ENCODE peak calls at places on chromosome 3, in five cellular contexts. X is H1, O is tibial nerve, R is A549, B is upper lobe of left lung. V is an unnamed sample. For H3K4me1, the result is how much of the 10 kb centered on the place peaks cover.

GRCh38 chr3:112776000-112776399 is 70.7 kb downstream of the CD200R1L start:
- DNase-seq in X (no peak), O (peak), R (peak), B (no peak), V (no peak)

GRCh38 chr3:160312014-160312624 is 86.9 kb downstream of the C3orf80 start:
- DNase-seq in X (no peak), O (no peak), R (no peak), B (no peak), V (no peak)

GRCh38 chr3:116386168-116386567 is 59.1 kb downstream of the LSAMP start:
- DNase-seq in X (no peak), O (no peak), R (no peak), B (no peak), V (no peak)

GRCh38 chr3:134315286-134316106 is 58.8 kb downstream of the AMOTL2 start:
- DNase-seq in X (no peak), O (peak), R (no peak), B (no peak), V (peak)

GRCh38 chr3:56467801-56468183 is 475 bp downstream of the ERC2 start:
- DNase-seq in X (no peak), O (no peak), R (no peak), B (peak), V (no peak)

GRCh38 chr3:162139841-162140240 is 643.2 kb downstream of the OTOL1 start:
- DNase-seq in X (no peak), O (no peak), R (no peak), B (no peak), V (no peak)

GRCh38 chr3:179398574-179399249 is 51.2 kb downstream of the MFN1 start:
- DNase-seq in X (no peak), O (no peak), R (no peak), B (no peak), V (no peak)

GRCh38 chr3:123661973-123662372 is 77.1 kb upstream of the HACD2 start:
- DNase-seq in X (no peak), O (no peak), R (no peak), B (no peak), V (no peak)

GRCh38 chr3:25441234-25441856 is 13.3 kb downstream of the RARB start:
- DNase-seq in X (no peak), O (no peak), R (no peak), B (no peak), V (no peak)

GRCh38 chr3:19931180-19931692 is 2.8 kb downstream of the EFHB start:
- DNase-seq in X (no peak), O (no peak), R (no peak), B (no peak), V (no peak)

GRCh38 chr3:81311321-81311720 is 450.1 kb downstream of the GBE1 start:
- DNase-seq in X (no peak), O (no peak), R (no peak), B (no peak), V (no peak)

DNA sequence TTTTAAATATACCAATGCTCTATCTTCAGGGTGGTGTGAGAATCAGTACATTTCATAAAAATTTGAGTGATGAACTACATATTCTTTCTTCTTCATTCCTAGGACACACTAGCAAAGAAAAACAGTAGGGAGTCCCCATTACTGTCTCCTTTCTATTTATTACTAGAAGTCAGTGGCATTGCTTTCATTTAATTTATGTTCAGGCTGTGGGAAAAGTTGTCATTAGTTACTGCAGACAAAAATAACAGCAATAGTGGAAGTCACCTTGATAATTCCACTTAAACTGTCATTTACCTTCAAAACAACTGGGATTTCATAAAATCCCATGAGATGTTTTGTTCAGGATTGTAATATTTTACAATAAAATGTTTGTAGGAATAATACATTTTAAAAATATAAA is 446.4 kb downstream of the GBE1 start:
- DNase-seq in X (no peak), O (no peak), R (no peak), B (no peak), V (no peak)
- TF ChIP-seq EP300 in X (no peak), O (no peak), R (no peak), B (no peak), V (no peak)

GRCh38 chr3:96294143-96294542 is 520.3 kb upstream of the EPHA6 start:
- DNase-seq in X (no peak), O (no peak), R (no peak), B (no peak), V (no peak)
- H3K4me1 ChIP-seq in X (under half), O (under half), R (under half), B (under half), V (under half)

DNA sequence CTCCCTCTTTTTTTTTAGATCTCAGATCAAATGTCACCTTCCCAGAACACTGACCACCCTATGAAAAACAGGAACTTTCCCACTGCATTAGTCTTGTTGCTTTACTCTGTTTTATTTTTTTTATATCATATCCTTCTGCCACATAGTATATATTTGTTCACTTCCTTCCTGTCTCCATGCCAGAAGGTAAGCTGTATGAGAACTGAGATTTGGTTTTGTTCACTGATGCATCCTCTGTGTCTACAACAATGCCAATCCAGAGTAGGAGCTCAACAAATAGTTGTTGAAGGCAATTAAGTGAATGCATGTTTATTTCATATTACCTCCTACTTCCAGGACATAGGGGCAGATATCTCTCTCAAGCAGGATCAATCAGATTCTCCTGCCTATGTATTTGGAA is 114.4 kb downstream of the TPRG1 start:
- DNase-seq in X (no peak), O (no peak), R (no peak), B (no peak), V (no peak)
- H3K4me3 ChIP-seq in X (no peak), O (no peak), R (no peak), B (no peak), V (no peak)

GRCh38 chr3:177460100-177460499 is 262.8 kb upstream of the TBL1XR1 start:
- DNase-seq in X (no peak), O (no peak), R (no peak), B (no peak), V (no peak)

GRCh38 chr3:177463863-177464262 is 266.6 kb upstream of the TBL1XR1 start:
- DNase-seq in X (no peak), O (no peak), R (no peak), B (no peak), V (no peak)

GRCh38 chr3:177465243-177465642 is 268.0 kb upstream of the TBL1XR1 start:
- DNase-seq in X (no peak), O (peak), R (no peak), B (no peak), V (peak)

GRCh38 chr3:177464392-177465225 is 267.3 kb upstream of the TBL1XR1 start:
- DNase-seq in X (no peak), O (no peak), R (no peak), B (no peak), V (no peak)

GRCh38 chr3:177459397-177459796 is 262.1 kb upstream of the TBL1XR1 start:
- DNase-seq in X (no peak), O (peak), R (no peak), B (no peak), V (peak)
- TF ChIP-seq EP300 in X (no peak), O (no peak), R (no peak), B (no peak), V (no peak)

GRCh38 chr3:171875923-171876412 is 32.8 kb downstream of the TMEM212 start:
- DNase-seq in X (no peak), O (no peak), R (peak), B (no peak), V (no peak)
- H3K4me1 ChIP-seq in X (under half), O (under half), R (half or more), B (under half), V (under half)

GRCh38 chr3:37321863-37322262 is 147.5 kb upstream of the LRRFIP2 start:
- DNase-seq in X (no peak), O (no peak), R (no peak), B (no peak), V (no peak)

GRCh38 chr3:37320276-37320675 is 145.9 kb upstream of the LRRFIP2 start:
- DNase-seq in X (no peak), O (no peak), R (no peak), B (no peak), V (no peak)

GRCh38 chr3:37319784-37320183 is 145.4 kb upstream of the LRRFIP2 start:
- DNase-seq in X (no peak), O (no peak), R (no peak), B (no peak), V (no peak)

GRCh38 chr3:37324752-37325407 is 150.5 kb upstream of the LRRFIP2 start:
- DNase-seq in X (no peak), O (no peak), R (no peak), B (no peak), V (no peak)

DNA sequence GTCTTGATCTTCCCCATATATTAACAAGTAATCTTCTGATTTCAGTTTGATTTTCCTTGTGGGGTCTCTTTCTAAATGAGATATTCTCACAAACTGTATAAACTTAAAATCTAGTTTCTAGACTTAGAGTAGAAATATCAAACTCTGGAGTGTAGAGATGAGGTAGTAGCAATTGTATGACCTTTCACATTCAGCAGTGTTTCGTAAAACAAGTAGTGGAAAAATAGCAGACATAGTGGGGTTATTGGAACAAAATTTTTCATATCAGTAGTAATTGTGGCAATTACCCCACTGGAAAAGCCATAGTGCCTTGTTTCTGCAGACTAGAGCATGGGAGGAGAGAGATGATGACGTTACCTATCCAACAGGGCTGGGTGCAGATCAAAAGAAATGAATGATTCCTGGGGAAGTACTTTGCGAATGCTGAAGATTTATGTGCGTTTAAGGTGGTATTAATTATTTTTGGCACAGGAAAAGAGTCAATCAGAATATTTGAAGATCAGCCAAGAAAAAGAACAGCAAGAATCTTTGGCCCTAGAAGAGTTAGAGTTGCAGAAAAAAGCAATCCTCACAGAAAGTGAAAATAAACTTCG is 147.0 kb upstream of the LRRFIP2 start:
- DNase-seq in X (no peak), O (no peak), R (no peak), B (no peak), V (no peak)
- H3K4me3 ChIP-seq in X (no peak), O (peak), R (no peak), B (no peak), V (no peak)

V was measured in ovary.